ENCODE peak calls at places on chromosomes 7 and 10, in four cellular contexts. W, A, F and N are unnamed samples.

GRCh38 chr10:34137955-34138354 is 677.1 kb downstream of the PARD3 start:
- DNase-seq in F (no peak), A (no peak), W (no peak), N (no peak)

GRCh38 chr7:102434039-102434481 is 685 bp downstream of the ORAI2 start:
- DNase-seq in A (no peak), F (no peak), W (peak), N (no peak)

GRCh38 chr7:41977165-41977651 is 259.8 kb downstream of the GLI3 start:
- DNase-seq in A (no peak), W (no peak), F (no peak), N (no peak)

GRCh38 chr7:138338361-138338760 is 121.7 kb upstream of the TRIM24 start:
- DNase-seq in W (no peak), A (no peak), F (no peak), N (no peak)

GRCh38 chr10:121244791-121245190 is 353.5 kb downstream of the FGFR2 start:
- DNase-seq in F (no peak), W (no peak), A (no peak), N (no peak)

GRCh38 chr10:86709786-86710185 is 41.5 kb downstream of the LDB3 start:
- DNase-seq in F (no peak), A (peak), W (no peak), N (no peak)

GRCh38 chr10:79133386-79133785 is 64.6 kb downstream of the ZMIZ1 start:
- DNase-seq in F (no peak), A (no peak), W (no peak), N (no peak)

GRCh38 chr10:102344067-102344466 is 51.4 kb upstream of the NFKB2 start:
- DNase-seq in A (no peak), W (no peak), F (no peak), N (no peak)

GRCh38 chr7:27184342-27185012 is 555 bp downstream of the HOXA11 start:
- DNase-seq in A (peak), W (no peak), F (no peak), N (no peak)

GRCh38 chr7:105877736-105878135 is 1.3 kb upstream of the ATXN7L1 start:
- DNase-seq in A (no peak), F (no peak), W (no peak), N (no peak)

GRCh38 chr7:18474944-18475343 is 20.6 kb upstream of the HDAC9 start:
- DNase-seq in A (no peak), W (no peak), F (no peak), N (no peak)

GRCh38 chr10:88987243-88987726 is 3.3 kb upstream of the FAS start:
- DNase-seq in W (peak), F (no peak), A (no peak), N (no peak)

GRCh38 chr10:43235070-43235900 is 31.6 kb downstream of the RASGEF1A start:
- DNase-seq in W (no peak), F (no peak), A (peak), N (no peak)

GRCh38 chr10:127702201-127702600 is 34.8 kb upstream of the FOXI2 start:
- DNase-seq in A (no peak), W (no peak), F (no peak), N (no peak)

GRCh38 chr7:80609732-80610131 is 28.7 kb upstream of the CD36 start:
- DNase-seq in W (no peak), A (no peak), F (no peak), N (no peak)

GRCh38 chr7:101159696-101160674 is 5.4 kb downstream of the VGF start:
- DNase-seq in A (no peak), W (no peak), F (no peak), N (peak)

GRCh38 chr7:41220275-41220674 is 482.6 kb downstream of the INHBA start:
- DNase-seq in W (no peak), A (no peak), F (no peak), N (no peak)

GRCh38 chr7:96250776-96251361 is 71.0 kb downstream of the SLC25A13 start:
- DNase-seq in W (no peak), F (no peak), A (no peak), N (no peak)

GRCh38 chr10:84205049-84205852 is 10.9 kb downstream of the CDHR1 start:
- DNase-seq in W (peak), F (no peak), A (peak), N (no peak)

GRCh38 chr7:129150199-129150996 is 5.9 kb downstream of the TSPAN33 start:
- DNase-seq in W (no peak), A (no peak), F (no peak), N (no peak)

GRCh38 chr7:35752727-35753126 is 48.1 kb upstream of the SEPTIN7 start:
- DNase-seq in F (no peak), A (no peak), W (no peak), N (no peak)

GRCh38 chr7:131921016-131921415 is 364.6 kb upstream of the PODXL start:
- DNase-seq in A (no peak), F (peak), W (no peak), N (no peak)

GRCh38 chr10:72612203-72612826 is 13.6 kb downstream of the MICU1 start:
- DNase-seq in W (no peak), F (no peak), A (no peak), N (no peak)